ENCODE peak calls at places on chromosomes 7 and 10, in six cellular contexts. B is K562, X is GM12891, Y is HepG2, Q is H1, A is GM12878. V is an unnamed sample.

GRCh38 chr7:117458977-117459583 is 20.7 kb upstream of the CFTR start:
- DNase-seq in A (no peak), B (peak), X (no peak), Y (peak), Q (no peak), V (no peak)

GRCh38 chr10:43681721-43682120 is 33.0 kb upstream of the ZNF32 start:
- DNase-seq in X (no peak), Q (no peak), B (no peak), A (no peak), Y (no peak), V (no peak)

GRCh38 chr10:7561216-7561893 is 105.4 kb downstream of the ITIH5 start:
- DNase-seq in Q (no peak), A (no peak), B (no peak), X (no peak), Y (peak), V (no peak)

GRCh38 chr10:110977662-110978061 is 58.3 kb downstream of the SHOC2 start:
- DNase-seq in Q (no peak), Y (no peak), B (no peak), X (no peak), A (no peak), V (no peak)

GRCh38 chr10:3111626-3112220 is 44.4 kb downstream of the PFKP start:
- DNase-seq in Q (no peak), A (no peak), X (no peak), Y (no peak), B (no peak), V (no peak)

GRCh38 chr10:7915923-7916322 is 97.6 kb downstream of the TAF3 start:
- DNase-seq in X (no peak), Y (no peak), B (no peak), Q (no peak), A (no peak), V (no peak)

GRCh38 chr7:155533827-155534690 is 12.3 kb downstream of the CNPY1 start:
- DNase-seq in A (no peak), Q (peak), Y (peak), X (peak), B (peak), V (peak)

GRCh38 chr10:104085801-104086400 is at the start of gene COL17A1:
- DNase-seq in X (no peak), Y (no peak), B (no peak), Q (no peak), A (no peak), V (no peak)

GRCh38 chr7:138935438-138936079 is 45.6 kb downstream of the KIAA1549 start:
- DNase-seq in B (peak), X (no peak), A (no peak), Y (no peak), Q (no peak), V (no peak)

GRCh38 chr10:11444531-11445228 is 166.8 kb downstream of the USP6NL start:
- DNase-seq in X (no peak), Q (no peak), B (no peak), A (no peak), Y (no peak), V (no peak)

GRCh38 chr10:77763453-77764430 is 126.1 kb upstream of the KCNMA1 start:
- DNase-seq in Q (no peak), A (no peak), X (no peak), B (peak), Y (no peak), V (no peak)

GRCh38 chr10:70323143-70323696 is 39.4 kb upstream of the NPFFR1 start:
- DNase-seq in A (no peak), B (no peak), Y (no peak), Q (no peak), X (no peak), V (no peak)

GRCh38 chr7:81665236-81665635 is 104.6 kb downstream of the HGF start:
- DNase-seq in X (no peak), A (no peak), B (no peak), Y (no peak), Q (no peak), V (no peak)

GRCh38 chr7:122304604-122304975 is at the start of gene FEZF1:
- DNase-seq in A (no peak), Q (no peak), B (no peak), Y (peak), X (no peak), V (no peak)

GRCh38 chr10:35228058-35228457 is 101.4 kb downstream of the CREM start:
- DNase-seq in X (no peak), A (no peak), Q (no peak), B (no peak), Y (no peak), V (no peak)

GRCh38 chr10:68156373-68157185 is 47.3 kb downstream of the MYPN start:
- DNase-seq in Q (no peak), Y (peak), A (no peak), X (no peak), B (peak), V (no peak)

GRCh38 chr7:127187740-127188139 is 65.0 kb downstream of the GRM8 start:
- DNase-seq in B (no peak), X (no peak), Y (no peak), A (no peak), Q (no peak), V (no peak)

GRCh38 chr7:106871793-106872571 is 6.9 kb downstream of the PIK3CG start:
- DNase-seq in B (peak), Y (no peak), A (no peak), X (no peak), Q (no peak), V (no peak)

GRCh38 chr10:95244152-95244551 is 46.7 kb downstream of the PDLIM1 start:
- DNase-seq in B (no peak), X (no peak), Q (no peak), A (no peak), Y (no peak), V (no peak)

GRCh38 chr7:93092757-93093370 is 24.9 kb downstream of the SAMD9 start:
- DNase-seq in A (no peak), X (no peak), B (peak), Q (no peak), Y (peak), V (no peak)

GRCh38 chr7:25965405-25966123 is 186.4 kb upstream of the NFE2L3 start:
- DNase-seq in B (no peak), X (no peak), Q (no peak), Y (no peak), A (no peak), V (no peak)

GRCh38 chr7:3943779-3944520 is 642.9 kb downstream of the SDK1 start:
- DNase-seq in A (no peak), B (no peak), X (no peak), Q (no peak), Y (no peak), V (no peak)

GRCh38 chr10:132265878-132266496 is 41.8 kb downstream of the STK32C start:
- DNase-seq in A (no peak), Q (no peak), Y (no peak), X (no peak), B (no peak), V (no peak)

GRCh38 chr7:95582578-95583293 is 13.6 kb downstream of the PDK4 start:
- DNase-seq in A (no peak), X (no peak), B (no peak), Q (no peak), Y (no peak), V (no peak)
- TF ChIP-seq POLR2A in A (no peak), X (no peak), B (no peak), Q (no peak), Y (no peak), V (no peak)

GRCh38 chr7:101137651-101138148 is 10.8 kb downstream of the SERPINE1 start:
- DNase-seq in A (no peak), Q (no peak), B (no peak), X (no peak), Y (no peak), V (no peak)
- TF ChIP-seq POLR2AphosphoS5 in A (no peak), Q (no peak), B (no peak), X (no peak), Y (peak), V (no peak)

GRCh38 chr7:86328801-86329433 is 314.8 kb upstream of the GRM3 start:
- DNase-seq in A (no peak), B (no peak), Q (no peak), X (no peak), Y (no peak), V (no peak)
- TF ChIP-seq TAF1 in A (no peak), B (no peak), Q (no peak), X (no peak), Y (no peak), V (no peak)

DNA sequence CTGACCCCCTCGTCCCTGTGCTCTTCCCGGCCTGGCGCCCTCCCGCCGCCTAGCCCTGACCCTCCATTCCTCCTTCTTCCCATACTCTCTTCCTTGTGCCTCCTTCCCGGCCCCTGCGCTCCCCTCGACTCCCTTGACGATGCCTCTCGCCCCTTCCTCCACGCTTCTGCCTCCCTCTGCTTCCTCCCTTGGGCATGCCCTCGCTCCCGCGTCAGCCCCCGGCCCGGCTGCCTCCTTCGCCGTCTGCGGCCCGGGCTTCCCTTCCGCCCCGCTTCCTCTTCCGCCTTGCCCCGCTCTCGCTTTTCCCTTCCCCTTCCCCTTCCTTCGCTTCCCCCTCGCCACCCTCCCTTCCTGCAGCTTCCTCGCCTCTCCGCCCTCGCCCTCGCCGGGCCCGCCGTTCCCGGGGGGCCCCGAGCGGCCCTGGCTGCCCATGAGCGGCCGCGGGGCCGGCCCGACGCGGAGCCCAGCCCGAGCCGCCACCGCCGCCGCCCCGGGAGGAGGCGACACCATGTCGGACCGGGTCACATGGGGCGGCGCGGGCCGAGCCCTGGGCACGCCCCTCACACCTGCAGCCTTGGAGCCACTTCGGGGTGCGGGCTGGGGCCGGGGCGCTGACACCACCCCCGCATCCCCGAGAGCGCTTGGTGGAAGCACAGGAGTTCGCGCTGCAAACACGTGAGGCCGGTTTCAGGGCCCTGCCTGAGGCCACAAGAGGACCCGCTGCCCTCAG is at the start of gene FBXW4:
- DNase-seq in Y (peak), B (peak), A (no peak), Q (no peak), X (peak), V (peak)
- TF ChIP-seq POLR2A in Y (peak), B (peak), A (peak), Q (peak), X (peak), V (peak)

DNA sequence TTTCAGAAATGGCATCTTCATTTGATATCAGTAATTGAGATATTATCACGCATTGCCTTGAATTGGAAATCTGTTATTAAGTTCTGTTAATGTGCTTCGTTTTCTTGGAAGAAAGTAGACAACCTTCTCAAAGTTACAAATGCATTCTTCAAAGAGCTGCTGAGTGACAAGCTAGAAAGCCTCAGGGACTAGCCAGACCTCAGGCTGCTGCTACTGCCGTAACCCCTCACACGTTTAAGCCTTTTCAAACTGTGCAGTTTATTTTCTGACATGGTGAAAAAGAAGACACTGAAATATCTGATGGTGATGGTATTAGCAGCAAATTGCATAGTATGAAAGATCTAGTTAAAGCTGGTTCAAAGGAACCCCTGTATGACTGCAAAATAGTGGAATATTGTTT is 431.6 kb downstream of the PLXDC2 start:
- DNase-seq in Q (no peak), X (no peak), A (no peak), B (no peak), Y (no peak), V (no peak)
- TF ChIP-seq POLR2AphosphoS5 in Q (no peak), X (no peak), A (no peak), B (no peak), Y (no peak), V (no peak)